ENCODE peak calls at places on chromosome 10, in seven cellular contexts. U is GM12878, X is GM12891, Z is HepG2, Y is K562, D is SK-N-SH, H is H1. Q is an unnamed sample.

GRCh38 chr10:67770537-67770936 is 67.5 kb downstream of the DNAJC12 start:
- DNase-seq in H (no peak), D (no peak), X (no peak), U (peak), Y (no peak), Z (no peak), Q (no peak)

GRCh38 chr10:132674311-132674710 is 111.6 kb downstream of the NKX6-2 start:
- DNase-seq in D (no peak), Z (no peak), H (no peak), U (no peak), X (no peak), Y (no peak), Q (no peak)

GRCh38 chr10:88989824-88990527 is 622 bp upstream of the FAS start:
- DNase-seq in X (no peak), Y (no peak), D (no peak), U (no peak), Z (no peak), H (no peak), Q (no peak)

GRCh38 chr10:120460776-120461175 is 3.7 kb downstream of the PLPP4 start:
- DNase-seq in Z (no peak), H (no peak), U (no peak), X (no peak), D (no peak), Y (peak), Q (no peak)

GRCh38 chr10:31467791-31468535 is 148.9 kb downstream of the ZEB1 start:
- DNase-seq in U (no peak), X (no peak), H (peak), D (no peak), Y (no peak), Z (peak), Q (no peak)

GRCh38 chr10:53256623-53257022 is 484.0 kb upstream of the MBL2 start:
- DNase-seq in U (no peak), Y (no peak), H (peak), D (no peak), X (no peak), Z (peak), Q (no peak)

GRCh38 chr10:119315128-119316001 is 108.0 kb downstream of the GRK5 start:
- DNase-seq in H (no peak), X (peak), Z (peak), U (peak), D (no peak), Y (peak), Q (peak)

GRCh38 chr10:58951750-58952149 is 224.7 kb upstream of the PHYHIPL start:
- DNase-seq in Z (no peak), D (no peak), X (no peak), U (no peak), H (no peak), Y (no peak), Q (no peak)

GRCh38 chr10:60208676-60209269 is 180.9 kb downstream of the ANK3 start:
- DNase-seq in H (no peak), U (no peak), Y (peak), X (no peak), D (peak), Z (peak), Q (no peak)

GRCh38 chr10:74227697-74228424 is 76.8 kb downstream of the ADK start:
- DNase-seq in X (no peak), U (peak), H (no peak), Z (no peak), D (no peak), Y (no peak), Q (no peak)

GRCh38 chr10:7206407-7207127 is 204.3 kb downstream of the SFMBT2 start:
- DNase-seq in Z (no peak), U (no peak), H (no peak), Y (no peak), X (no peak), D (no peak), Q (no peak)

GRCh38 chr10:79602953-79603352 is 7.8 kb upstream of the SFTPA1 start:
- DNase-seq in H (no peak), U (no peak), Z (no peak), D (no peak), Y (no peak), X (no peak), Q (no peak)

GRCh38 chr10:71509444-71509843 is 112.7 kb downstream of the CDH23 start:
- DNase-seq in H (no peak), X (no peak), Z (no peak), U (no peak), Y (peak), D (no peak), Q (no peak)

GRCh38 chr10:112335866-112336265 is 38.0 kb upstream of the ACSL5 start:
- DNase-seq in U (no peak), X (no peak), Z (peak), H (no peak), D (no peak), Y (no peak), Q (no peak)

GRCh38 chr10:70227548-70228320 is 5.5 kb downstream of the PPA1 start:
- DNase-seq in H (no peak), Y (no peak), U (no peak), D (no peak), X (no peak), Z (peak), Q (no peak)

GRCh38 chr10:133618851-133619250 is 7.7 kb downstream of the FRG2B start:
- DNase-seq in Z (no peak), D (no peak), H (no peak), U (no peak), X (no peak), Y (no peak), Q (no peak)

GRCh38 chr10:1050145-1050544 is 1.2 kb upstream of the IDI1 start:
- DNase-seq in U (no peak), H (no peak), Z (peak), D (no peak), X (no peak), Y (peak), Q (no peak)

GRCh38 chr10:28818645-28819036 is 141.3 kb downstream of the BAMBI start:
- DNase-seq in Y (no peak), H (no peak), Z (no peak), D (no peak), U (no peak), X (no peak), Q (no peak)

GRCh38 chr10:11745045-11745444 is 2.9 kb downstream of the ECHDC3 start:
- DNase-seq in X (no peak), H (no peak), U (no peak), D (no peak), Y (no peak), Z (no peak), Q (no peak)

GRCh38 chr10:8138471-8138870 is 84.0 kb downstream of the GATA3 start:
- DNase-seq in U (no peak), X (no peak), Y (no peak), D (no peak), H (no peak), Z (no peak), Q (no peak)

GRCh38 chr10:117539271-117539876 is 3.2 kb upstream of the EMX2 start:
- DNase-seq in Y (no peak), Z (no peak), X (no peak), U (no peak), D (no peak), H (no peak), Q (no peak)

GRCh38 chr10:74558897-74559296 is 267.5 kb upstream of the KAT6B start:
- DNase-seq in X (no peak), U (no peak), Y (no peak), D (no peak), Z (no peak), H (no peak), Q (no peak)

GRCh38 chr10:24963646-24964045 is 11.2 kb upstream of the PRTFDC1 start:
- DNase-seq in U (no peak), Y (no peak), X (no peak), Z (no peak), H (no peak), D (no peak), Q (no peak)

GRCh38 chr10:24961582-24961981 is 9.2 kb upstream of the PRTFDC1 start:
- DNase-seq in U (no peak), Z (no peak), X (no peak), H (no peak), D (no peak), Y (no peak), Q (no peak)

GRCh38 chr10:24965051-24965450 is 12.6 kb upstream of the PRTFDC1 start:
- DNase-seq in X (no peak), Z (no peak), Y (no peak), U (no peak), D (no peak), H (no peak), Q (no peak)

GRCh38 chr10:24966962-24967361 is 14.6 kb upstream of the PRTFDC1 start:
- DNase-seq in Z (no peak), Y (no peak), H (no peak), U (no peak), D (no peak), X (no peak), Q (no peak)

GRCh38 chr10:24962998-24963397 is 10.6 kb upstream of the PRTFDC1 start:
- DNase-seq in X (no peak), Y (no peak), D (no peak), U (no peak), Z (peak), H (no peak), Q (no peak)
- TF ChIP-seq POLR2AphosphoS5 in X (no peak), Y (no peak), D (no peak), U (no peak), Z (no peak), H (no peak), Q (no peak)

GRCh38 chr10:97584798-97585438 is 729 bp downstream of the HOGA1 start:
- DNase-seq in Y (no peak), X (no peak), D (peak), H (no peak), U (no peak), Z (peak), Q (no peak)

GRCh38 chr10:97585439-97585811 is 1.2 kb downstream of the HOGA1 start:
- DNase-seq in Y (no peak), H (no peak), X (no peak), Z (no peak), U (no peak), D (peak), Q (no peak)

GRCh38 chr10:97583476-97583875 is 713 bp upstream of the HOGA1 start:
- DNase-seq in Y (no peak), X (no peak), U (no peak), H (no peak), D (peak), Z (no peak), Q (no peak)

GRCh38 chr10:97582169-97582568 is 2.0 kb upstream of the HOGA1 start:
- DNase-seq in H (no peak), X (no peak), U (no peak), Y (no peak), D (peak), Z (no peak), Q (no peak)

GRCh38 chr10:97584060-97584797 is at the start of gene HOGA1:
- DNase-seq in D (peak), U (no peak), H (peak), Y (no peak), X (no peak), Z (peak), Q (no peak)
- TF ChIP-seq TAF1 in D (no peak), U (no peak), H (no peak), Y (no peak), X (no peak), Z (no peak), Q (no peak)

DNA sequence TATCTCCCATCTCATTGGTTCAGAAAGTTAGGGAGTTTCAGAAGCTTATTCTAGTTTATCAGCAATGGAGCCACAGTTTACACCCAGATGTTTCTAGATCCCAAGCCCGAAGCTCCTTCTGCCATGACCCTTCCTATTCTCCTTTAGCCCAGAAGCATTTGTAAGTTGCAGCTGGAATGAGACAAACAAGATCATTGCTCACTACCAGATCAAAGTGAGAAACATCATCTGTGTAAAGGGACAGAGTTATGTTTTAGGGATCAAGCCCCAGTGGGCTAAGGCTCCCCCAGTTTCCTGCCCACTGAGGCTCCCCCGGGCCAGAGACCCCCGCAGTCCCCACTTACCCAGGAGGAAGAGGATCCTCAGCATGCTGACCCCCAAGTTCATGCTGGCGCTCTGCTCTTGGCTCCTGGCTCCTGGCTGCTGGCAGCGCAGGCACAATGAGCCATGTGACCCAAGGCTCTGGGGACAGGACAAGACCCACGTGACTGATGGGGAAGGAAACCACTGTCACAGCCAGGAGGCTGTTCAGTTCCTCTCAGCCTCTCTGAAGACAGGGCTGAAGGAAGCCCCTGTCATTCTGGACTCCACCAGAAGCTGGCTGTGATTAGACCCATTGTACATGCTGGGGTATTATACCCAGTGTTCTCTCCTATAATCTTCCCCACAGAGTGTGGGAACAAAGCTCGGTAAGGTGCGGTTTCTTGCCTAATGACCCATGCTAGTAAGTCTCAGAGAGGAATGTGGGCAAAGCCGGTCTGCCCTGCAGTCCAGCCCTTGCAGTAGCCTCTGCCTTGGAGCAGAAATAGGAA is at the start of gene TMEM273:
- DNase-seq in Z (no peak), Y (peak), D (no peak), H (no peak), U (peak), X (no peak), Q (no peak)
- TF ChIP-seq POLR2AphosphoS5 in Z (no peak), Y (no peak), D (no peak), H (no peak), U (peak), X (peak), Q (peak)

GRCh38 chr10:44386546-44387052 is 1.7 kb upstream of the CXCL12 start:
- DNase-seq in Z (peak), D (peak), Y (peak), X (peak), U (no peak), H (peak), Q (peak)
- TF ChIP-seq TAF1 in Z (no peak), D (no peak), Y (no peak), X (no peak), U (no peak), H (no peak), Q (no peak)